ENCODE peak calls at places on chromosomes 4 and X, in eight cellular contexts. P is A549, E is stomach, H is K562, G is ovary, O is transverse colon, V is upper lobe of left lung, D is sigmoid colon. U is an unnamed sample.

GRCh38 chr4:38669233-38669632 is 5.2 kb downstream of the KLF3 start:
- DNase-seq in E (no peak), G (no peak), H (peak), V (peak), D (no peak), O (no peak), P (no peak), U (no peak)

GRCh38 chr4:1982124-1983052 is 26.4 kb downstream of the NELFA start:
- DNase-seq in P (no peak), H (no peak), V (peak), E (no peak), G (no peak), D (no peak), O (peak), U (no peak)

GRCh38 chr4:181896609-181897008 is 346.6 kb upstream of the TENM3 start:
- DNase-seq in D (no peak), V (no peak), G (no peak), E (no peak), H (no peak), P (no peak), O (no peak), U (no peak)

GRCh38 chr4:38993683-38994082 is 38.5 kb downstream of the TMEM156 start:
- DNase-seq in G (no peak), E (no peak), V (no peak), P (peak), O (no peak), H (no peak), D (no peak), U (no peak)

GRCh38 chr4:141807501-141807900 is 171.1 kb downstream of the IL15 start:
- DNase-seq in H (no peak), D (no peak), G (no peak), V (no peak), O (no peak), P (no peak), E (no peak), U (no peak)

GRCh38 chrX:140050906-140051305 is 85.6 kb upstream of the CXorf66 start:
- DNase-seq in P (no peak), H (peak), O (no peak), D (no peak), G (no peak), E (no peak), V (no peak), U (no peak)

GRCh38 chr4:137755033-137755471 is 222.8 kb upstream of the PCDH18 start:
- DNase-seq in D (no peak), P (no peak), H (no peak), E (no peak), G (no peak), V (no peak), O (no peak), U (no peak)

GRCh38 chr4:141455651-141456050 is 180.7 kb upstream of the IL15 start:
- DNase-seq in V (no peak), D (no peak), P (no peak), E (no peak), O (no peak), G (no peak), H (no peak), U (no peak)

GRCh38 chrX:108299101-108299591 is 139.1 kb downstream of the COL4A6 start:
- DNase-seq in H (no peak), O (no peak), P (no peak), V (no peak), E (no peak), G (peak), D (no peak), U (no peak)

GRCh38 chr4:112510468-112511293 is 5.3 kb downstream of the NEUROG2 start:
- DNase-seq in V (peak), H (no peak), G (no peak), O (no peak), E (no peak), D (no peak), P (no peak), U (no peak)

GRCh38 chrX:103783971-103784370 is 7.3 kb downstream of the PLP1 start:
- DNase-seq in G (no peak), V (no peak), E (no peak), P (no peak), O (no peak), H (no peak), D (no peak), U (no peak)

GRCh38 chrX:48918644-48919340 is at the start of gene PIM2:
- DNase-seq in E (peak), G (peak), O (peak), D (peak), P (peak), H (peak), V (peak), U (peak)

GRCh38 chr4:121594796-121595526 is 101.8 kb downstream of the ANXA5 start:
- DNase-seq in E (no peak), G (no peak), D (peak), V (no peak), P (no peak), O (no peak), H (no peak), U (no peak)

GRCh38 chr4:85696661-85697060 is 221.7 kb downstream of the ARHGAP24 start:
- DNase-seq in D (no peak), V (no peak), P (no peak), O (no peak), G (no peak), E (no peak), H (no peak), U (no peak)

GRCh38 chr4:85084371-85085170 is 118.1 kb upstream of the WDFY3 start:
- DNase-seq in E (no peak), G (no peak), V (no peak), O (no peak), H (peak), D (no peak), P (peak), U (no peak)

GRCh38 chrX:74540635-74541249 is 73.7 kb downstream of the RLIM start:
- DNase-seq in H (no peak), V (no peak), P (no peak), G (no peak), O (no peak), E (no peak), D (no peak), U (no peak)

GRCh38 chr4:90093526-90093925 is 33.7 kb upstream of the CCSER1 start:
- DNase-seq in O (no peak), G (no peak), D (no peak), P (no peak), E (no peak), V (no peak), H (no peak), U (no peak)

GRCh38 chr4:22416403-22416802 is 99.5 kb downstream of the ADGRA3 start:
- DNase-seq in H (peak), G (no peak), O (no peak), D (no peak), E (no peak), P (no peak), V (no peak), U (no peak)

GRCh38 chrX:16204538-16204937 is 37.3 kb downstream of the MAGEB17 start:
- DNase-seq in E (no peak), O (no peak), H (no peak), G (no peak), P (no peak), D (no peak), V (no peak), U (no peak)

GRCh38 chr4:73257995-73258667 is 467 bp downstream of the ANKRD17 start:
- DNase-seq in G (peak), H (peak), O (no peak), E (no peak), P (peak), D (no peak), V (no peak), U (peak)

GRCh38 chr4:137861682-137862081 is 329.4 kb upstream of the PCDH18 start:
- DNase-seq in G (no peak), P (no peak), O (no peak), V (no peak), D (no peak), E (no peak), H (peak), U (no peak)

GRCh38 chr4:3424522-3425095 is 17.2 kb upstream of the HGFAC start:
- DNase-seq in H (no peak), P (no peak), D (no peak), E (no peak), O (no peak), V (peak), G (no peak), U (no peak)

GRCh38 chr4:77045490-77045889 is 30.3 kb downstream of the CCNI start:
- DNase-seq in O (no peak), P (no peak), V (no peak), D (no peak), H (no peak), G (no peak), E (no peak), U (no peak)

GRCh38 chrX:103782640-103783039 is 6.0 kb downstream of the PLP1 start:
- DNase-seq in E (no peak), P (no peak), G (no peak), H (no peak), O (no peak), D (no peak), V (no peak), U (no peak)

GRCh38 chr4:147683172-147683571 is 791 bp downstream of the PRMT9 start:
- DNase-seq in E (no peak), O (peak), D (peak), V (no peak), H (peak), P (no peak), G (no peak), U (no peak)

DNA sequence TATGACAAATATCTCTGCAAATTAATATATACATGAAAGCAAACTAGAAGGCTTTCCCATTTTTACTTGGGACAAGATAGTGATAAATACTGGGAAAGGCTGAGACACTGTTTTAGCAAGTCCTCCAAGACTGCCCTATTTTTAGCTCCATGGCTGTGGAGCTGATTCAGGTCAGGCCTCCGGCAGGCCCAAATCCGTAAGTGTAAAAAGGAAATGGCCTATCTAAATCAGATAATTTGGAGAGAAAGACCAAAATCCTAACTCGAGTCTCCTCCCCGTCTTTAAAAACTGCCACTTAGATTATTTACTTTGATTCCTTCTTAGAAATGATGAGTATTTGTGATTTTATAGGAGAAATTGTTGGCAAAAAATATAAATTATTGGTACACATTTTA is 2.9 kb downstream of the OTUD4 start:
- DNase-seq in D (no peak), P (no peak), H (peak), V (no peak), O (no peak), E (no peak), G (peak), U (no peak)
- H3K4me3 ChIP-seq in D (peak), P (peak), H (peak), V (peak), O (no peak), E (peak), G (peak), U (peak)

DNA sequence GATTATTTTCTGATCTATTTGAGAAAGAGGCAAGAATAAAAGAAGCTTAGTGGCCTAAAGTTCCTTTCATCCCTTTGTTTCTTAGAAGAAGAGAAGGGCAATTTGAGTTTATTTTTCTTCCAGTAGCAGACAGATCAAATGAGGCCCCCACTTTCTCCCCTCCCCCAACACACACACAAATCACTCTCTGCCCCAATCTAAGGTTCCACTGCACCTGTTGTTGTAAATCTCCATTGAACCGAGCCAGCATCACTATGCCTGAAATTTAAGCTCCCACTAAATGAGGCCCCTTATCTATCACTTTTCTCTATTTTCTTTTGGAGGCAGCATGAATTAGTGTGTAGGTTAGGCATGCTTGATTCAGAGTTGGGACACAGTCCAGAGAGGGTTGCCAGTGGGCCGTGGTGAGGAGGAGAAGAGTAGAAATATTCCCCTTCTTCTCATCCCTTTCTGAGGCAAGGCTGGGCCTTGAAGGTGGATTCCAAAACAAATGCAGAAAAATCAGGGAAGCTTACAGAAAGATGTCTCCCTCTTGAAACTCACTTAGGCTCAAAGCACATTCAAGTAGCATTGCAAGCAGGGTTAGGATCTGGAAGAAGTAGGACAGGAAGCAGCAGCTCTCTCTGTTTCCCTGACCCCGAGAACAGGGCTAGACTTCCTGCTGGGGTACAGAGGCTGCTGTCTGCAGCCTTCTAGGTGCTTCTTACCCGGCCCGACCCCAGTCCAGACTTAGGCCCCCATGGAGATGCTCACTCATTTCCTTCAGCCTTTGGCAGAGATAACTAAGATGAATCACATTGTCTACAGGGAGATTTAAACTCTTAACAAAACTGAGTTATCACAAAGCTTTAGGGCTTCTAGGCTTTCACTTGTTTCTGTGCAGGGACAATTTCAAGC is 70.7 kb downstream of the RASL11B start:
- DNase-seq in O (no peak), G (no peak), V (no peak), E (no peak), H (no peak), D (no peak), P (no peak), U (no peak)
- TF ChIP-seq EP300 in O (no peak), G (no peak), V (no peak), E (no peak), H (no peak), D (no peak), P (no peak), U (no peak)

GRCh38 chrX:106363214-106363613 is 195.1 kb downstream of the PWWP3B start:
- DNase-seq in O (no peak), E (no peak), P (no peak), G (no peak), D (no peak), V (peak), H (no peak), U (no peak)
- TF ChIP-seq CTCF in O (no peak), E (no peak), P (no peak), G (no peak), D (no peak), V (no peak), H (no peak), U (no peak)

DNA sequence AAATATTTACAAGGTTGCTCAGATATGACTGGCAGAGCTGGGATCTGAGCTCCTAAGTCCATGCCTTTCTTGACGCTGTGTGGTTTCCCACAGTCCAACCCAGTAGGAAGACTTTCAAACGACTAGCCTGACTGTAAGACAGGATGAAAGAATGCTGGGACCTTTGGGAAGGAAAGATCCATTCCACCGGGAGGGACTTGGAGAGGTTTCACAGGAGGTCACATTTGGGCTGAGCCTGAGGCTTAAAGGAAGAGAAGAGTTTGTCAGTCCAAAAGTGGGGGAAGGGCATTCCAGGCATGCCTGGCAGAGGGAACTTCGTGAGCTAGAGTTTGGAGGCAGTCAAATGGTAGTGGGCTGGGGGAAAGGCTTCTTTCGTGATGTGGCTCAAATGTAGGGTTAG is 1.5 kb downstream of the STARD8 start:
- DNase-seq in P (no peak), D (no peak), V (no peak), E (no peak), H (no peak), G (no peak), O (no peak), U (no peak)
- H3K4me3 ChIP-seq in P (no peak), D (no peak), V (no peak), E (no peak), H (peak), G (no peak), O (no peak), U (no peak)

DNA sequence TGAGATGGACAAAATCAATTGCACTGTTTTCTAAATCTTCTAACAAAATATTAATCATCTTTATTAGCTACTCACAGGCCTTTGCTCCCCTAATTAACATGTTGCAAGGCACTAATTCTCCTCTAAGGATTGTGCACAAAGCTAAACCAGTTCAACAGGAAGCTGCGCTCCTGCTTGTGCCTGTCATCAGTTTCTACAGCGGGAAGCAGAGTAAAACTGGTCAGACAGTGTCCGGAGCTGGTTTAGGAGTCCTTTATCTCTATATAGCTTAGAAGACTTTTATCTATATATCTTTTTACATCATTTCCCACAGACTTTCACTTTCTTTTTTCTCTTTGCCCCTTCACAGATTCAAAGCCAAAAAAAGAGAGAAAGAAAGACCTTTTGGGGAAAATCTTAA is 79.1 kb downstream of the ELOVL6 start:
- DNase-seq in P (no peak), G (no peak), D (no peak), H (no peak), V (no peak), O (peak), E (peak), U (no peak)
- TF ChIP-seq EP300 in P (no peak), G (no peak), D (no peak), H (no peak), V (no peak), O (no peak), E (no peak), U (no peak)

GRCh38 chr4:110637408-110638131 is 14.7 kb upstream of the PITX2 start:
- DNase-seq in V (peak), G (no peak), H (no peak), D (no peak), E (no peak), O (no peak), P (no peak), U (no peak)
- TF ChIP-seq CTCF in V (no peak), G (no peak), H (no peak), D (no peak), E (no peak), O (no peak), P (no peak), U (no peak)

DNA sequence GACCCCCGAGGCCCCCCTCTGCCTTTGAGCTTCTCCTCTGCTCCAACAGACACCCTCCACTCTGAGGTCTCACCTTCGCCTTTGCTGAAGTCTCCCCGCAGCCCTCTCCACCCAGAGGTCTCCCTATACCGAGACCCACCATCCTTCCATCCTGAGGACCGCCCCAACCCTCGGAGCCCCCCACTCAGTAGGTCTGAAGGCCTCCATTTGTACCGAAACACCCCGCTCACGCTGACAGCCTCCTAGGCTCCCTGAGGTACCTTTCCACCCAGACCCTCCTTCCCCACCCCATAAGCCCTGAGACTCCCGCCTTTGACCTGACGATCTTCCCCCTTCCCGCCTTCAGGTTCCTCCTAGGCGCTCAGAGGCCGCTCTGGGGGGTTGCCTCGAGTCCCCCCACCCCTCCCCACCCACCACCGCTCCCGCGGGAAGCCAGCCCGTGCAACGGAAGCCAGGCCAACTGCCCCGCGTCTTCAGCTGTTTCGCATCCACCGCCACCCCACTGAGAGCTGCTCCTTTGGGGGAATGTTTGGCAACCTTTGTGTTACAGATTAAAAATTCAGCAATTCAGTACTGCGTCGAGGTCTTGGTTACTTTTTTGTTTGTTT is 5.0 kb downstream of the SOD3 start:
- DNase-seq in V (peak), O (no peak), H (no peak), P (no peak), E (no peak), D (no peak), G (no peak), U (no peak)
- H3K4me3 ChIP-seq in V (peak), O (no peak), H (no peak), P (no peak), E (peak), D (no peak), G (peak), U (peak)